ENCODE peak calls at places on chromosome 14, in nine cellular contexts. Z is GOT3; H is cardiac muscle cell; L is NCI-H1092 treated with DMSO at 0.1 percent for 48 hours; P is activated naive CD4-positive, alpha-beta T cell; U is adrenal gland; R is aorta; E is dorsolateral prefrontal cortex; X is GM20000. G is an unnamed sample.

GRCh38 chr14:75249251-75249957 is 29.2 kb upstream of the FOS start:
- DNase-seq in R (no peak), Z (no peak), U (no peak), P (peak; percentile 63), L (peak; percentile 50), X (peak; percentile 78), E (no peak), H (peak; percentile 32), G (peak; percentile 59)

GRCh38 chr14:106044515-106044914 is 518.1 kb downstream of the TMEM121 start:
- DNase-seq in P (no peak), H (no peak), Z (no peak), U (no peak), E (no peak), R (no peak), L (no peak), X (peak; percentile 16), G (no peak)

GRCh38 chr14:52551696-52552062 is 626 bp downstream of the TXNDC16 start:
- DNase-seq in H (peak; percentile 42), Z (no peak), R (no peak), U (no peak), L (peak; percentile 86), P (no peak), E (no peak), X (peak; percentile 14), G (no peak)

GRCh38 chr14:61034416-61035100 is 53.5 kb downstream of the SLC38A6 start:
- DNase-seq in U (no peak), Z (no peak), L (peak; percentile 54), E (peak; percentile 8), P (no peak), H (no peak), R (no peak), X (peak; percentile 5), G (no peak)

GRCh38 chr14:104705340-104706047 is 16.1 kb downstream of the INF2 start:
- DNase-seq in H (no peak), P (no peak), X (no peak), L (no peak), Z (no peak), E (no peak), R (no peak), U (no peak), G (no peak)

GRCh38 chr14:64465208-64465821 is at the start of gene AKAP5:
- DNase-seq in E (peak; percentile 68), Z (no peak), P (peak; percentile 16), U (peak; percentile 58), H (peak; percentile 91), L (peak; percentile 85), R (peak; percentile 87), X (peak; percentile 86), G (peak; percentile 50)

GRCh38 chr14:100341301-100342031 is 18.3 kb downstream of the SLC25A47 start:
- DNase-seq in L (no peak), U (peak; percentile 81), R (peak; percentile 44), H (no peak), X (peak; percentile 81), E (no peak), P (no peak), Z (no peak), G (no peak)

GRCh38 chr14:79306546-79306945 is 904.8 kb downstream of the DIO2 start:
- DNase-seq in R (no peak), X (no peak), U (no peak), H (peak; percentile 5), Z (no peak), P (no peak), L (no peak), E (no peak), G (no peak)

GRCh38 chr14:38989917-38990546 is 113.0 kb downstream of the SEC23A start:
- DNase-seq in L (no peak), H (no peak), E (no peak), P (no peak), R (no peak), X (peak; percentile 13), Z (no peak), U (no peak), G (no peak)

GRCh38 chr14:32820686-32821085 is 118.0 kb upstream of the NPAS3 start:
- DNase-seq in E (no peak), R (no peak), Z (no peak), P (no peak), X (no peak), H (peak; percentile 26), L (no peak), U (no peak), G (no peak)

GRCh38 chr14:54902143-54902520 is 494 bp downstream of the GCH1 start:
- DNase-seq in L (peak; percentile 69), Z (peak; percentile 4), E (peak; percentile 20), U (peak; percentile 82), P (peak; percentile 63), H (peak; percentile 68), R (peak; percentile 92), X (peak; percentile 72), G (peak; percentile 35)

GRCh38 chr14:95197498-95198010 is 40.2 kb upstream of the DICER1 start:
- DNase-seq in L (no peak), P (no peak), R (no peak), U (no peak), H (no peak), X (no peak), E (no peak), Z (no peak), G (no peak)

GRCh38 chr14:105857223-105857815 is 330.9 kb downstream of the TMEM121 start:
- DNase-seq in X (no peak), Z (no peak), H (no peak), E (no peak), P (no peak), R (peak; percentile 56), U (peak; percentile 30), L (no peak), G (peak; percentile 7)

GRCh38 chr14:90484291-90484690 is 87.5 kb downstream of the CALM1 start:
- DNase-seq in E (no peak), X (no peak), U (no peak), Z (no peak), H (no peak), L (no peak), R (no peak), P (no peak), G (no peak)

G was measured in GM12891.